ENCODE peak calls at places on chromosomes 3 and 15, in nine cellular contexts. One of them, this sample, is unnamed.
A peak's percentile ranks its signal among the peaks of the same experiment; 100 is the strongest.

GRCh38 chr3:110944782-110945181 is 126.8 kb upstream of the NECTIN3 start:
- DNase-seq in fibroblast of the aortic adventitia: no peak
- DNase-seq in C1 segment of cervical spinal cord: no peak
- DNase-seq in amygdala: no peak
- DNase-seq in activated CD4-positive, alpha-beta T cell treated with anti-CD3 and anti-CD28 coated beads for 36 hours: no peak
- DNase-seq in stimulated activated CD8-positive, alpha-beta memory T cell treated with anti-CD3 and anti-CD28 coated beads, Interleukin-12 subunit alpha, Interleukin-12 subunit beta, amount 100 ng/mL, for 1 hour: no peak
- DNase-seq in mucosa of descending colon: no peak
- DNase-seq in H7: no peak
- DNase-seq in mesothelial cell of epicardium: no peak
- DNase-seq in this sample: no peak

GRCh38 chr3:184496933-184497332 is 64.7 kb upstream of the EPHB3 start:
- DNase-seq in H7: no peak
- DNase-seq in activated CD4-positive, alpha-beta T cell treated with anti-CD3 and anti-CD28 coated beads for 36 hours: no peak
- DNase-seq in stimulated activated CD8-positive, alpha-beta memory T cell treated with anti-CD3 and anti-CD28 coated beads, Interleukin-12 subunit alpha, Interleukin-12 subunit beta, amount 100 ng/mL, for 1 hour: no peak
- DNase-seq in C1 segment of cervical spinal cord: no peak
- DNase-seq in mucosa of descending colon: no peak
- DNase-seq in fibroblast of the aortic adventitia: no peak
- DNase-seq in amygdala: no peak
- DNase-seq in mesothelial cell of epicardium: no peak
- DNase-seq in this sample: no peak

GRCh38 chr15:28269097-28269496 is 52.9 kb downstream of the HERC2 start:
- DNase-seq in C1 segment of cervical spinal cord: no peak
- DNase-seq in activated CD4-positive, alpha-beta T cell treated with anti-CD3 and anti-CD28 coated beads for 36 hours: no peak
- DNase-seq in mucosa of descending colon: no peak
- DNase-seq in amygdala: no peak
- DNase-seq in mesothelial cell of epicardium: no peak
- DNase-seq in stimulated activated CD8-positive, alpha-beta memory T cell treated with anti-CD3 and anti-CD28 coated beads, Interleukin-12 subunit alpha, Interleukin-12 subunit beta, amount 100 ng/mL, for 1 hour: no peak
- DNase-seq in H7: no peak
- DNase-seq in fibroblast of the aortic adventitia: no peak
- DNase-seq in this sample: no peak

GRCh38 chr3:183018416-183019192 is 38.3 kb upstream of the DCUN1D1 start:
- DNase-seq in H7: no peak
- DNase-seq in fibroblast of the aortic adventitia: no peak
- DNase-seq in C1 segment of cervical spinal cord: no peak
- DNase-seq in activated CD4-positive, alpha-beta T cell treated with anti-CD3 and anti-CD28 coated beads for 36 hours: no peak
- DNase-seq in amygdala: no peak
- DNase-seq in mesothelial cell of epicardium: no peak
- DNase-seq in mucosa of descending colon: no peak
- DNase-seq in stimulated activated CD8-positive, alpha-beta memory T cell treated with anti-CD3 and anti-CD28 coated beads, Interleukin-12 subunit alpha, Interleukin-12 subunit beta, amount 100 ng/mL, for 1 hour: no peak
- DNase-seq in this sample: no peak

GRCh38 chr3:17632401-17633100 is 109.9 kb downstream of the TBC1D5 start:
- DNase-seq in C1 segment of cervical spinal cord: no peak
- DNase-seq in activated CD4-positive, alpha-beta T cell treated with anti-CD3 and anti-CD28 coated beads for 36 hours: peak; percentile 31
- DNase-seq in amygdala: no peak
- DNase-seq in fibroblast of the aortic adventitia: peak; percentile 76
- DNase-seq in mesothelial cell of epicardium: no peak
- DNase-seq in stimulated activated CD8-positive, alpha-beta memory T cell treated with anti-CD3 and anti-CD28 coated beads, Interleukin-12 subunit alpha, Interleukin-12 subunit beta, amount 100 ng/mL, for 1 hour: no peak
- DNase-seq in H7: no peak
- DNase-seq in mucosa of descending colon: peak; percentile 3
- DNase-seq in this sample: no peak

GRCh38 chr3:134201201-134202130 is 49.2 kb downstream of the RYK start:
- DNase-seq in mesothelial cell of epicardium: no peak
- DNase-seq in fibroblast of the aortic adventitia: peak; percentile 58
- DNase-seq in amygdala: no peak
- DNase-seq in mucosa of descending colon: no peak
- DNase-seq in C1 segment of cervical spinal cord: no peak
- DNase-seq in H7: no peak
- DNase-seq in activated CD4-positive, alpha-beta T cell treated with anti-CD3 and anti-CD28 coated beads for 36 hours: no peak
- DNase-seq in stimulated activated CD8-positive, alpha-beta memory T cell treated with anti-CD3 and anti-CD28 coated beads, Interleukin-12 subunit alpha, Interleukin-12 subunit beta, amount 100 ng/mL, for 1 hour: no peak
- DNase-seq in this sample: no peak

GRCh38 chr15:88401972-88402656 is 65.1 kb downstream of the MRPL46 start:
- DNase-seq in H7: peak; percentile 36
- DNase-seq in fibroblast of the aortic adventitia: peak; percentile 17
- DNase-seq in activated CD4-positive, alpha-beta T cell treated with anti-CD3 and anti-CD28 coated beads for 36 hours: peak; percentile 73
- DNase-seq in C1 segment of cervical spinal cord: no peak
- DNase-seq in mesothelial cell of epicardium: no peak
- DNase-seq in mucosa of descending colon: peak; percentile 16
- DNase-seq in stimulated activated CD8-positive, alpha-beta memory T cell treated with anti-CD3 and anti-CD28 coated beads, Interleukin-12 subunit alpha, Interleukin-12 subunit beta, amount 100 ng/mL, for 1 hour: no peak
- DNase-seq in amygdala: peak; percentile 28
- DNase-seq in this sample: no peak

GRCh38 chr3:141452045-141452444 is 34.8 kb upstream of the RASA2 start:
- DNase-seq in C1 segment of cervical spinal cord: no peak
- DNase-seq in stimulated activated CD8-positive, alpha-beta memory T cell treated with anti-CD3 and anti-CD28 coated beads, Interleukin-12 subunit alpha, Interleukin-12 subunit beta, amount 100 ng/mL, for 1 hour: no peak
- DNase-seq in mucosa of descending colon: peak; percentile 67
- DNase-seq in amygdala: no peak
- DNase-seq in activated CD4-positive, alpha-beta T cell treated with anti-CD3 and anti-CD28 coated beads for 36 hours: peak; percentile 63
- DNase-seq in fibroblast of the aortic adventitia: peak; percentile 89
- DNase-seq in mesothelial cell of epicardium: no peak
- DNase-seq in H7: no peak
- DNase-seq in this sample: no peak

GRCh38 chr3:13642597-13642996 is 93.7 kb downstream of the FBLN2 start:
- DNase-seq in C1 segment of cervical spinal cord: no peak
- DNase-seq in H7: no peak
- DNase-seq in mucosa of descending colon: no peak
- DNase-seq in stimulated activated CD8-positive, alpha-beta memory T cell treated with anti-CD3 and anti-CD28 coated beads, Interleukin-12 subunit alpha, Interleukin-12 subunit beta, amount 100 ng/mL, for 1 hour: no peak
- DNase-seq in activated CD4-positive, alpha-beta T cell treated with anti-CD3 and anti-CD28 coated beads for 36 hours: no peak
- DNase-seq in fibroblast of the aortic adventitia: no peak
- DNase-seq in amygdala: no peak
- DNase-seq in mesothelial cell of epicardium: no peak
- DNase-seq in this sample: no peak

GRCh38 chr3:130849111-130849552 is 44.8 kb upstream of the ATP2C1 start:
- DNase-seq in fibroblast of the aortic adventitia: no peak
- DNase-seq in amygdala: no peak
- DNase-seq in activated CD4-positive, alpha-beta T cell treated with anti-CD3 and anti-CD28 coated beads for 36 hours: no peak
- DNase-seq in H7: no peak
- DNase-seq in C1 segment of cervical spinal cord: peak; percentile 17
- DNase-seq in mucosa of descending colon: peak; percentile 88
- DNase-seq in stimulated activated CD8-positive, alpha-beta memory T cell treated with anti-CD3 and anti-CD28 coated beads, Interleukin-12 subunit alpha, Interleukin-12 subunit beta, amount 100 ng/mL, for 1 hour: no peak
- DNase-seq in mesothelial cell of epicardium: no peak
- DNase-seq in this sample: peak; percentile 53

GRCh38 chr3:129424185-129424841 is 4.1 kb downstream of the EFCAB12 start:
- DNase-seq in activated CD4-positive, alpha-beta T cell treated with anti-CD3 and anti-CD28 coated beads for 36 hours: no peak
- DNase-seq in C1 segment of cervical spinal cord: no peak
- DNase-seq in fibroblast of the aortic adventitia: no peak
- DNase-seq in mesothelial cell of epicardium: no peak
- DNase-seq in amygdala: no peak
- DNase-seq in H7: no peak
- DNase-seq in stimulated activated CD8-positive, alpha-beta memory T cell treated with anti-CD3 and anti-CD28 coated beads, Interleukin-12 subunit alpha, Interleukin-12 subunit beta, amount 100 ng/mL, for 1 hour: no peak
- DNase-seq in mucosa of descending colon: peak; percentile 57
- DNase-seq in this sample: peak; percentile 10

GRCh38 chr3:62875103-62876002 is at the start of gene CADPS:
- DNase-seq in activated CD4-positive, alpha-beta T cell treated with anti-CD3 and anti-CD28 coated beads for 36 hours: no peak
- DNase-seq in stimulated activated CD8-positive, alpha-beta memory T cell treated with anti-CD3 and anti-CD28 coated beads, Interleukin-12 subunit alpha, Interleukin-12 subunit beta, amount 100 ng/mL, for 1 hour: no peak
- DNase-seq in C1 segment of cervical spinal cord: peak; percentile 24
- DNase-seq in H7: peak; percentile 67
- DNase-seq in mucosa of descending colon: peak; percentile 16
- DNase-seq in mesothelial cell of epicardium: peak; percentile 21
- DNase-seq in fibroblast of the aortic adventitia: no peak
- DNase-seq in amygdala: peak; percentile 62
- DNase-seq in this sample: no peak

GRCh38 chr3:94098487-94098886 is 35.6 kb downstream of the NSUN3 start:
- DNase-seq in stimulated activated CD8-positive, alpha-beta memory T cell treated with anti-CD3 and anti-CD28 coated beads, Interleukin-12 subunit alpha, Interleukin-12 subunit beta, amount 100 ng/mL, for 1 hour: no peak
- DNase-seq in mucosa of descending colon: no peak
- DNase-seq in mesothelial cell of epicardium: no peak
- DNase-seq in C1 segment of cervical spinal cord: no peak
- DNase-seq in activated CD4-positive, alpha-beta T cell treated with anti-CD3 and anti-CD28 coated beads for 36 hours: no peak
- DNase-seq in amygdala: no peak
- DNase-seq in H7: no peak
- DNase-seq in fibroblast of the aortic adventitia: peak; percentile 25
- DNase-seq in this sample: no peak